ENCODE peak calls at places on chromosomes 7 and 10, in five cellular contexts. One of them, this sample, is unnamed. For H3K4me1, the result is how much of the 10 kb centered on the place peaks cover.

GRCh38 chr7:134723904-134724303 is 55.5 kb upstream of the CALD1 start:
- DNase-seq in left lung: no peak
- DNase-seq in GM23338: no peak
- DNase-seq in psoas muscle: no peak
- DNase-seq in heart right ventricle: no peak
- DNase-seq in this sample: no peak

GRCh38 chr10:34028936-34029335 is 694.5 kb upstream of the NRP1 start:
- DNase-seq in heart right ventricle: no peak
- DNase-seq in GM23338: no peak
- DNase-seq in psoas muscle: no peak
- DNase-seq in left lung: no peak
- DNase-seq in this sample: no peak

GRCh38 chr7:52786174-52786573 is 249.3 kb upstream of the POM121L12 start:
- DNase-seq in GM23338: no peak
- DNase-seq in heart right ventricle: no peak
- DNase-seq in psoas muscle: no peak
- DNase-seq in left lung: no peak
- DNase-seq in this sample: no peak

GRCh38 chr7:2934984-2935740 is 91.1 kb upstream of the GNA12 start:
- DNase-seq in heart right ventricle: no peak
- DNase-seq in psoas muscle: no peak
- DNase-seq in GM23338: no peak
- DNase-seq in left lung: peak
- DNase-seq in this sample: peak

GRCh38 chr10:29735628-29736324 is 101.0 kb upstream of the SVIL start:
- DNase-seq in left lung: peak
- DNase-seq in psoas muscle: peak
- DNase-seq in GM23338: peak
- DNase-seq in heart right ventricle: peak
- DNase-seq in this sample: peak

GRCh38 chr7:150404172-150404784 is 25.1 kb downstream of the ZNF775 start:
- DNase-seq in GM23338: no peak
- DNase-seq in left lung: no peak
- DNase-seq in heart right ventricle: no peak
- DNase-seq in psoas muscle: no peak
- DNase-seq in this sample: no peak

GRCh38 chr10:18473424-18474110 is 177.8 kb downstream of the NSUN6 start:
- DNase-seq in GM23338: no peak
- DNase-seq in psoas muscle: no peak
- DNase-seq in left lung: no peak
- DNase-seq in heart right ventricle: no peak
- DNase-seq in this sample: no peak

GRCh38 chr7:35865287-35865686 is 64.4 kb downstream of the SEPTIN7 start:
- DNase-seq in GM23338: no peak
- DNase-seq in psoas muscle: no peak
- DNase-seq in left lung: no peak
- DNase-seq in heart right ventricle: no peak
- DNase-seq in this sample: no peak

GRCh38 chr10:15348579-15348978 is 22.5 kb downstream of the FAM171A1 start:
- DNase-seq in psoas muscle: no peak
- DNase-seq in GM23338: peak
- DNase-seq in left lung: no peak
- DNase-seq in heart right ventricle: peak
- DNase-seq in this sample: no peak

DNA sequence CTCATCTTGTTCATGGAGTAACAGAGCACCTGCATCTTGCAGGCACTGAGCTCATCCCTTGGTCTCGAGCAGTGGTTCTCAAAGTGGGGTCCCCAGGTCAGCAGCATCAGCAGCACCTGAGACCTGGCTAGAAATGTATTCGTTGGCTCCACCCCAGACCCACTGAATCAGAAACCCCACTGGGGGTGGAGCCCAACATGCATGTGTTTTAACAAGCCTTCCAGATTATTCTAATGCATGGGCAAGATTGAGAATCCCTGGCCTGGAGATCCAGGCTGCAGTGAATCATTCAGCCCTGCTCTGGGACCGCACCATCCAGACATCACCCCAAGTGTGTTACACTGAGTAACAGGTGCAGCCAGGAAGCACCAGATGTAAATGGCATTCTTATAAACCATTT is 85.1 kb upstream of the PPIF start:
- DNase-seq in GM23338: no peak
- DNase-seq in psoas muscle: no peak
- DNase-seq in heart right ventricle: no peak
- DNase-seq in left lung: no peak
- DNase-seq in this sample: no peak
- H3K4me1 ChIP-seq in GM23338: under half
- H3K4me1 ChIP-seq in psoas muscle: under half
- H3K4me1 ChIP-seq in heart right ventricle: half or more
- H3K4me1 ChIP-seq in left lung: under half
- H3K4me1 ChIP-seq in this sample: half or more

GRCh38 chr7:105024734-105025133 is 10.7 kb downstream of the KMT2E start:
- DNase-seq in left lung: no peak
- DNase-seq in GM23338: no peak
- DNase-seq in heart right ventricle: no peak
- DNase-seq in psoas muscle: no peak
- DNase-seq in this sample: no peak

GRCh38 chr7:105026750-105027149 is 12.7 kb downstream of the KMT2E start:
- DNase-seq in left lung: no peak
- DNase-seq in GM23338: no peak
- DNase-seq in heart right ventricle: no peak
- DNase-seq in psoas muscle: no peak
- DNase-seq in this sample: no peak

GRCh38 chr7:105020926-105021325 is 6.9 kb downstream of the KMT2E start:
- DNase-seq in heart right ventricle: no peak
- DNase-seq in psoas muscle: no peak
- DNase-seq in GM23338: no peak
- DNase-seq in left lung: no peak
- DNase-seq in this sample: no peak

GRCh38 chr7:105019269-105019668 is 5.3 kb downstream of the KMT2E start:
- DNase-seq in psoas muscle: no peak
- DNase-seq in GM23338: no peak
- DNase-seq in left lung: no peak
- DNase-seq in heart right ventricle: no peak
- DNase-seq in this sample: no peak

DNA sequence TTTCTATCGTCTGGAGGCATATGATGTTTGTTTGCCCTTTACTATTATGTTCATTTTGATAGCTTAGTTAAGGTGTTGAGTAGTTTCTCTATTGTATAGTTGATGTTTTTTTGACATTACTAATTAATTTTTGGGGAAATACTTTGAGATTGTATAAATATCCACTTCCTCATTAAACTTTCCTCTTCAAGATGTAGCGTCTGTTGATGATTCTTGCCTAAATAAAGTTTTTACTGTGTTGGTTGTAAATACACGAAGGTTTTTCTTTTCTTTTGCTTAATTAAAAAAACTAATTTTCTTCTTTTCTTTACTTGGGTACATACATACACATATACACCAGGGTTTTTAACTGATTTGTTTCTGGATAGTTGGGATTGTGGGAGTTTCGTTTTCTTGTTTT is 8.5 kb downstream of the KMT2E start:
- DNase-seq in GM23338: no peak
- DNase-seq in psoas muscle: no peak
- DNase-seq in left lung: no peak
- DNase-seq in heart right ventricle: no peak
- DNase-seq in this sample: no peak
- H3K4me3 ChIP-seq in GM23338: no peak
- H3K4me3 ChIP-seq in psoas muscle: peak
- H3K4me3 ChIP-seq in left lung: no peak
- H3K4me3 ChIP-seq in heart right ventricle: no peak
- H3K4me3 ChIP-seq in this sample: no peak

DNA sequence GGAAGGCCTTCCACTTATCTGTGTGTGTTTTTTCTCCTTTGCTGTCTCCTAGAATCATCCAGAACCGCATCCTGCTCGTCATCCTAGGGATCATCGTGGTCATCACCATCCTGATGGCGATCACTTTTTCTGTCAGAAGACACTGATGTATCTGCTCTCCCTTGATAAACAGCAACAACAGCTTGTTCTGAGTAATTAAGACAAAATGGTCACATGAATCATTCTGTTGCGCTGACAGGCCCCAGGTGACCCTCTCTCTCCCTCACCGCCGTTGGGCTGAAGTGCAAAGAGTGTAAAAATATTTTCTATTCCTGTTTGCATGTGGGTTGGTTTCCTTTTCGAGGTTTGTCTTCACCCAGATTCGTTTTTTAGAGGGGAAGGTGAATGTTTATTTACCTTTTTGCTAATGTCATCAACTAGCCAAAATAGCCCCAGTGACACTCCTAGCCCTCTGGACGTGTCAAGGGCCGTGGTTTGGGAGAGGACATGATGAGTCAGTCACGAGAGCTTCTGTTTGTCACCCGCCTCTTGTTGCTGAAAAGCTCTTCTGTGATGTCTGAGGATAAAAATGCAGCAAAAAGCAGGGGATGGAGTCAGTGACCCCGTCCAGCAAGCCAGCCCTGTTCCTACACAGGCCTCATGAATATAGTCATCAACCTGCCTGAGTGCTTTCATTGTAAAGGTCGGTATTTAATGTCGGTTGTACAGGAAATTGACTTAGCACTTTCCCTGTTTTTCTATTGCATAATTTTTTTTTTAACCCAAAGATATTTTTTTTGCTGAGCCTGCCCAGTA is 134.6 kb upstream of the TCF7L2 start:
- DNase-seq in heart right ventricle: no peak
- DNase-seq in GM23338: no peak
- DNase-seq in psoas muscle: no peak
- DNase-seq in left lung: no peak
- DNase-seq in this sample: no peak
- H3K27ac ChIP-seq in heart right ventricle: peak
- H3K27ac ChIP-seq in GM23338: no peak
- H3K27ac ChIP-seq in psoas muscle: no peak
- H3K27ac ChIP-seq in left lung: no peak
- H3K27ac ChIP-seq in this sample: no peak

GRCh38 chr7:100124301-100125229 is 2.2 kb upstream of the MBLAC1 start:
- DNase-seq in psoas muscle: no peak
- DNase-seq in GM23338: no peak
- DNase-seq in left lung: no peak
- DNase-seq in heart right ventricle: no peak
- DNase-seq in this sample: no peak
- H3K4me1 ChIP-seq in psoas muscle: under half
- H3K4me1 ChIP-seq in GM23338: under half
- H3K4me1 ChIP-seq in left lung: under half
- H3K4me1 ChIP-seq in heart right ventricle: under half
- H3K4me1 ChIP-seq in this sample: under half

DNA sequence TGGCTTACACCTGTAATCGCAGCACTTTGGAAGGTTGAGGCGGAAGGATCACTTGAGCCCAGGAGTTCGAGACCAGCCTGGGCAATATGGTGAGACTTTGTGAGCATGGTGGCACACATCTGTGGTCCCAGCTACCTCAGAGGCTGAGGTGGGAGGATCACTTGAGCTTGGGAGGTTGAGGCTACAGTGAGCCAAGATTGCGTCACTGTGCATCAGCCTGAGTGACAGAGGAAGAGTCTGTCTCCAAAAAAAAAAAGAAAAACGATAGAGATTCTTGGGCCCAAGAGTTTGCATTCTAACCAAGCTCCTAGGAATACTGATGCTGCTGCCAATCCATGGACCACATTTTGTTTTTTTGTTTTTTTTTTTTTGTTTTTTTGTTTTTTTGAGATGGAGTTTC is 12.1 kb downstream of the MYOZ1 start:
- DNase-seq in GM23338: no peak
- DNase-seq in psoas muscle: no peak
- DNase-seq in heart right ventricle: no peak
- DNase-seq in left lung: no peak
- DNase-seq in this sample: no peak
- H3K4me3 ChIP-seq in GM23338: no peak
- H3K4me3 ChIP-seq in psoas muscle: no peak
- H3K4me3 ChIP-seq in heart right ventricle: no peak
- H3K4me3 ChIP-seq in left lung: no peak
- H3K4me3 ChIP-seq in this sample: no peak

GRCh38 chr10:43682956-43683355 is 34.3 kb upstream of the ZNF32 start:
- DNase-seq in heart right ventricle: no peak
- DNase-seq in left lung: no peak
- DNase-seq in psoas muscle: no peak
- DNase-seq in GM23338: no peak
- DNase-seq in this sample: no peak

GRCh38 chr10:43681226-43681625 is 32.5 kb upstream of the ZNF32 start:
- DNase-seq in left lung: no peak
- DNase-seq in GM23338: no peak
- DNase-seq in psoas muscle: no peak
- DNase-seq in heart right ventricle: no peak
- DNase-seq in this sample: no peak

GRCh38 chr10:43683451-43684197 is 34.9 kb upstream of the ZNF32 start:
- DNase-seq in left lung: no peak
- DNase-seq in heart right ventricle: no peak
- DNase-seq in psoas muscle: no peak
- DNase-seq in GM23338: peak
- DNase-seq in this sample: no peak

GRCh38 chr10:43680035-43680434 is 31.4 kb upstream of the ZNF32 start:
- DNase-seq in psoas muscle: no peak
- DNase-seq in left lung: no peak
- DNase-seq in heart right ventricle: no peak
- DNase-seq in GM23338: no peak
- DNase-seq in this sample: no peak

DNA sequence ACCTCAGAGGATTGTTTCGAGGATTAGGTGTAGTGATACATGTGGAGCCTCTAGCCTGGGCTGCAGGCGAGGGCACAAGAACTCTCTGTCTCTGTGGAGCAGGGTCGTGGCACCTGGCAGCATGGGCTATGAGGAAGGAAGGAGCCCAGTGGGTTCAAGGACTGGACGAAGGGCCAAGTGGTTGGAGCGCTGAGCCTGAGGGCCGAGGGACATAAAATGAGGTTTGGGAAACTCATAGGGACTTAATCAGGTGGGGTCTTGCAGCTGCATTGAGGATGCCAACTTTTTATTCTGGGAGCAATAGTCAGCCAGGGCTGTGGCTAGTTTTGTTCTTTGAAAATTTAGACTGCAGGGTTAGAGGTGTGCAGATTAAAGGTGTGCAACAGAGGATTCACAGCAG is 33.0 kb upstream of the ZNF32 start:
- DNase-seq in psoas muscle: no peak
- DNase-seq in heart right ventricle: no peak
- DNase-seq in GM23338: no peak
- DNase-seq in left lung: no peak
- DNase-seq in this sample: no peak
- H3K27ac ChIP-seq in psoas muscle: no peak
- H3K27ac ChIP-seq in heart right ventricle: no peak
- H3K27ac ChIP-seq in GM23338: no peak
- H3K27ac ChIP-seq in left lung: no peak
- H3K27ac ChIP-seq in this sample: no peak

GRCh38 chr7:5528071-5528814 is 104.6 kb upstream of the TNRC18 start:
- DNase-seq in GM23338: no peak
- DNase-seq in psoas muscle: no peak
- DNase-seq in left lung: peak
- DNase-seq in heart right ventricle: peak
- DNase-seq in this sample: peak

GRCh38 chr7:5526190-5527037 is 102.8 kb upstream of the TNRC18 start:
- DNase-seq in left lung: peak
- DNase-seq in GM23338: peak
- DNase-seq in psoas muscle: no peak
- DNase-seq in heart right ventricle: peak
- DNase-seq in this sample: no peak

GRCh38 chr7:5519515-5519928 is 95.9 kb upstream of the TNRC18 start:
- DNase-seq in psoas muscle: no peak
- DNase-seq in left lung: no peak
- DNase-seq in heart right ventricle: no peak
- DNase-seq in GM23338: peak
- DNase-seq in this sample: no peak

GRCh38 chr7:5525271-5526189 is 101.9 kb upstream of the TNRC18 start:
- DNase-seq in GM23338: peak
- DNase-seq in psoas muscle: no peak
- DNase-seq in left lung: no peak
- DNase-seq in heart right ventricle: no peak
- DNase-seq in this sample: no peak

GRCh38 chr7:5523052-5523711 is 99.5 kb upstream of the TNRC18 start:
- DNase-seq in heart right ventricle: no peak
- DNase-seq in psoas muscle: no peak
- DNase-seq in left lung: no peak
- DNase-seq in GM23338: peak
- DNase-seq in this sample: no peak
- H3K4me1 ChIP-seq in heart right ventricle: under half
- H3K4me1 ChIP-seq in psoas muscle: under half
- H3K4me1 ChIP-seq in left lung: under half
- H3K4me1 ChIP-seq in GM23338: under half
- H3K4me1 ChIP-seq in this sample: under half